ENCODE peak calls at places on chromosomes 16 and 17, in six cellular contexts. A, N, L, R, U and O are unnamed samples.

GRCh38 chr16:66954097-66954659 is 6.9 kb upstream of the CES3 start:
- DNase-seq in A (peak), N (peak), L (peak), R (peak), U (peak), O (peak)

GRCh38 chr16:19595043-19595767 is 39.7 kb downstream of the VPS35L start:
- DNase-seq in A (no peak), N (no peak), L (peak), R (peak), U (no peak), O (no peak)

GRCh38 chr17:30549864-30550511 is 72.8 kb downstream of the GOSR1 start:
- DNase-seq in A (no peak), N (no peak), L (no peak), R (no peak), U (no peak), O (no peak)

GRCh38 chr16:15950167-15950854 is 895 bp downstream of the ABCC1 start:
- DNase-seq in A (no peak), N (peak), L (no peak), R (no peak), U (peak), O (peak)

GRCh38 chr16:70679653-70680494 is 6.0 kb downstream of the MTSS2 start:
- DNase-seq in A (no peak), N (no peak), L (no peak), R (no peak), U (peak), O (peak)

GRCh38 chr16:709651-710499 is 4.3 kb upstream of the FBXL16 start:
- DNase-seq in A (no peak), N (no peak), L (peak), R (peak), U (peak), O (peak)

GRCh38 chr17:1767358-1767757 is 5.5 kb downstream of the SERPINF1 start:
- DNase-seq in A (no peak), N (no peak), L (no peak), R (no peak), U (no peak), O (no peak)

GRCh38 chr17:79915850-79916430 is 76.7 kb upstream of the CBX4 start:
- DNase-seq in A (peak), N (peak), L (peak), R (no peak), U (no peak), O (no peak)

GRCh38 chr16:59210955-59211541 is 476.9 kb upstream of the GOT2 start:
- DNase-seq in A (no peak), N (no peak), L (no peak), R (no peak), U (no peak), O (peak)

GRCh38 chr16:16830401-16830800 is 451.5 kb downstream of the NPIPA7 start:
- DNase-seq in A (no peak), N (no peak), L (no peak), R (no peak), U (no peak), O (no peak)

GRCh38 chr17:37541880-37542675 is 52.4 kb downstream of the DUSP14 start:
- DNase-seq in A (no peak), N (no peak), L (no peak), R (no peak), U (no peak), O (no peak)

GRCh38 chr17:82073446-82073845 is 7.8 kb upstream of the DUS1L start:
- DNase-seq in A (no peak), N (no peak), L (no peak), R (no peak), U (no peak), O (no peak)

GRCh38 chr16:67349172-67349571 is 22.6 kb downstream of the LRRC36 start:
- DNase-seq in A (no peak), N (peak), L (no peak), R (no peak), U (no peak), O (no peak)

GRCh38 chr16:4139968-4140367 is 23.7 kb upstream of the ADCY9 start:
- DNase-seq in A (no peak), N (no peak), L (no peak), R (no peak), U (no peak), O (no peak)

GRCh38 chr16:4392382-4393242 is 21.0 kb downstream of the VASN start:
- DNase-seq in A (no peak), N (no peak), L (peak), R (peak), U (no peak), O (peak)

GRCh38 chr16:64950262-64950661 is 171.6 kb downstream of the CDH11 start:
- DNase-seq in A (no peak), N (no peak), L (no peak), R (no peak), U (no peak), O (no peak)

GRCh38 chr17:81927145-81927652 is 336 bp downstream of the MAFG start:
- DNase-seq in A (no peak), N (no peak), L (no peak), R (no peak), U (no peak), O (no peak)

GRCh38 chr16:80993293-80993691 is 13.4 kb downstream of the CMC2 start:
- DNase-seq in A (no peak), N (no peak), L (peak), R (peak), U (no peak), O (no peak)

GRCh38 chr17:6496636-6497441 is 52.6 kb downstream of the PIMREG start:
- DNase-seq in A (peak), N (no peak), L (no peak), R (no peak), U (peak), O (no peak)

GRCh38 chr17:77466140-77466539 is 325.4 kb downstream of the SEC14L1 start:
- DNase-seq in A (no peak), N (no peak), L (no peak), R (no peak), U (peak), O (peak)

GRCh38 chr17:49545811-49546545 is 29.7 kb upstream of the NXPH3 start:
- DNase-seq in A (no peak), N (no peak), L (no peak), R (no peak), U (no peak), O (no peak)

GRCh38 chr17:64377769-64378282 is 12.8 kb downstream of the PECAM1 start:
- DNase-seq in A (no peak), N (no peak), L (no peak), R (no peak), U (no peak), O (no peak)

GRCh38 chr17:4068918-4069317 is 73.9 kb downstream of the ZZEF1 start:
- DNase-seq in A (no peak), N (no peak), L (no peak), R (no peak), U (no peak), O (no peak)

GRCh38 chr16:10618710-10619209 is 38.4 kb upstream of the EMP2 start:
- DNase-seq in A (no peak), N (no peak), L (no peak), R (no peak), U (no peak), O (no peak)

GRCh38 chr17:82180776-82181528 is 31.7 kb downstream of the CCDC57 start:
- DNase-seq in A (no peak), N (no peak), L (no peak), R (no peak), U (no peak), O (no peak)

GRCh38 chr17:77496401-77496801 is 355.6 kb downstream of the SEC14L1 start:
- DNase-seq in A (no peak), N (peak), L (no peak), R (no peak), U (no peak), O (no peak)

GRCh38 chr17:31595076-31595475 is 203.6 kb downstream of the RAB11FIP4 start:
- DNase-seq in A (no peak), N (no peak), L (peak), R (no peak), U (no peak), O (no peak)

GRCh38 chr17:21513012-21513570 is 136.9 kb downstream of the KCNJ12 start:
- DNase-seq in A (peak), N (peak), L (peak), R (peak), U (peak), O (peak)

GRCh38 chr17:17712268-17712924 is 31.1 kb downstream of the RAI1 start:
- DNase-seq in A (no peak), N (peak), L (peak), R (peak), U (no peak), O (no peak)

GRCh38 chr16:31706318-31706717 is 167.3 kb upstream of the ZNF267 start:
- DNase-seq in A (no peak), N (no peak), L (no peak), R (no peak), U (no peak), O (no peak)

GRCh38 chr17:49996495-49997255 is 1.7 kb upstream of the DLX3 start:
- DNase-seq in A (peak), N (peak), L (peak), R (no peak), U (peak), O (peak)

GRCh38 chr17:29163563-29163962 is 16.6 kb downstream of the MYO18A start:
- DNase-seq in A (no peak), N (no peak), L (no peak), R (no peak), U (no peak), O (no peak)

GRCh38 chr16:11526921-11527320 is 59.8 kb downstream of the LITAF start:
- DNase-seq in A (no peak), N (peak), L (no peak), R (no peak), U (peak), O (peak)

GRCh38 chr17:58802188-58802587 is 46.5 kb downstream of the PPM1E start:
- DNase-seq in A (no peak), N (no peak), L (no peak), R (no peak), U (no peak), O (no peak)

GRCh38 chr16:10878644-10879498 is 1.9 kb downstream of the CIITA start:
- DNase-seq in A (peak), N (peak), L (peak), R (no peak), U (peak), O (no peak)

GRCh38 chr16:64308721-64309120 is 813.1 kb downstream of the CDH11 start:
- DNase-seq in A (no peak), N (no peak), L (no peak), R (no peak), U (no peak), O (no peak)

GRCh38 chr17:219696-220095 is 38.2 kb upstream of the DOC2B start:
- DNase-seq in A (no peak), N (no peak), L (no peak), R (no peak), U (no peak), O (no peak)

GRCh38 chr16:1876468-1876867 is 4.5 kb upstream of the MEIOB start:
- DNase-seq in A (no peak), N (peak), L (no peak), R (no peak), U (no peak), O (no peak)

GRCh38 chr17:31394544-31394943 is 3.1 kb downstream of the RAB11FIP4 start:
- DNase-seq in A (no peak), N (peak), L (peak), R (peak), U (no peak), O (peak)

GRCh38 chr16:24537474-24538337 is 1.7 kb upstream of the RBBP6 start:
- DNase-seq in A (no peak), N (no peak), L (no peak), R (no peak), U (no peak), O (no peak)

GRCh38 chr16:24538756-24539294 is 541 bp upstream of the RBBP6 start:
- DNase-seq in A (no peak), N (no peak), L (no peak), R (no peak), U (no peak), O (no peak)

GRCh38 chr16:24534634-24535033 is 4.7 kb upstream of the RBBP6 start:
- DNase-seq in A (no peak), N (no peak), L (no peak), R (no peak), U (no peak), O (no peak)

GRCh38 chr16:24536671-24537070 is 2.7 kb upstream of the RBBP6 start:
- DNase-seq in A (no peak), N (no peak), L (no peak), R (no peak), U (no peak), O (no peak)

DNA sequence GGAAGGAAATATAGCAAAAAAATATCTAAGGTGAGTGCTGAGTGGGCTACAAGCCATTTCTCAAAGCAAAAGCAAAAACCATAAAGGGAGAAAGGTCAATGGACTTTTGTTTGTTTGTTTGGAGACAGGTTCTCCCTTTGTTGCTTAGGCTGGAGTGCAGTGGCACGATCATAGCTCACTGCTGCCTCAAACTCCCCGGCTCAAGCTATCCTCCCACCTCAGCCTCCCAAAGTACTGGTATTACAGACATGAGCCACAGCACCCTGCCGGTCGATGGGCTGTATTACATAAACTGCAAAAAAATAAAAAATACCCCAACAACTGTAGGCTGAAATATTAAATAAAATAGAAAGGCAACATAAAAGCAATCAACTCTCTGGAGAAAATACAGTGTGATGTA is 3.5 kb upstream of the RBBP6 start:
- DNase-seq in A (no peak), N (no peak), L (no peak), R (no peak), U (no peak), O (no peak)
- TF ChIP-seq CTCF in A (no peak), N (no peak), L (no peak), R (no peak), U (no peak), O (no peak)

GRCh38 chr16:85449195-85449884 is 163.8 kb upstream of the GSE1 start:
- DNase-seq in A (no peak), N (no peak), L (no peak), R (no peak), U (no peak), O (no peak)
- TF ChIP-seq CTCF in A (no peak), N (no peak), L (no peak), R (no peak), U (no peak), O (no peak)

GRCh38 chr17:74960739-74961342 is 11.7 kb downstream of the HID1 start:
- DNase-seq in A (peak), N (peak), L (peak), R (peak), U (peak), O (peak)
- TF ChIP-seq CTCF in A (peak), N (peak), L (no peak), R (peak), U (peak), O (peak)

DNA sequence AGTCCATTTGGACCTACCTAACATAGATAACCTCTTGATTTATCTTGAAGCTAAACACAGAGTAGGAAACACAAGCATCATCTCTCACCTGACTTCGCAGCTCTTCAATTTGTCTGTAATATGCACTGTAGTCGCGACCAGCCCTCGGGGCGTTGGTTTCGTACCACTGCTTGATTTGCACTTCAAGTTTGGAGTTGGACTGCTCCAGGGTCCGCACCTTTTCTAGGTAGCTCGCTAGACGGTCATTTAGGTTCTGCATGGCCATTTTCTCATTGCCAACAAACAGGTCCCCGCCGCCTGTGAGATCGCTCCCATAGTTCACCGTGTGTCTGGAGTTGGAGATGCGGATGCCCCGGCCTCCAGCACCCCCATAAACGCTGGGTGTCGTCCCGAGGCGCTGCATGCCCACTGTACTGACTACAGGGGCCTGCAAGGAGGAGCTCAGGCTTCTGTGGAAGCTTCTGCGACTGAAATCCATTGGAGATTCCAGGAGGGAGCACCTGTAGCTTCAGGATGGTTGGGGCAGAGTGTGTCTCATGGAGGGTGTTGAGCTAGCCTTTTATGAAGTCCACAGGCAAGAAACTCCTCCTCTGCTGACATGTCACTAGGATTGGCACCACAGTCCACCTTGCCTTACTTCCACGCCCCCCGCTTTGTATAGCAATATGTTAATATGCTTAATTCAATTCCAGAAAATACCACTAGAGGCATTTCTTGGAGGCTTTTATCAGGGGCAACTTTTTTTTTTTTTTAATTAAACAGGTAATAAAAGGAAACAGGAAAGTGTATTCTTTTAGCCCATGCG is at the start of gene KRT20:
- DNase-seq in A (peak), N (no peak), L (no peak), R (no peak), U (no peak), O (no peak)
- TF ChIP-seq CTCF in A (peak), N (no peak), L (peak), R (no peak), U (peak), O (no peak)

GRCh38 chr16:13835357-13835756 is 84.6 kb upstream of the ERCC4 start:
- DNase-seq in A (no peak), N (peak), L (no peak), R (no peak), U (no peak), O (no peak)

GRCh38 chr16:13845232-13845631 is 74.7 kb upstream of the ERCC4 start:
- DNase-seq in A (no peak), N (no peak), L (no peak), R (no peak), U (no peak), O (no peak)

GRCh38 chr16:13835935-13836334 is 84.0 kb upstream of the ERCC4 start:
- DNase-seq in A (no peak), N (no peak), L (no peak), R (no peak), U (no peak), O (no peak)

GRCh38 chr16:13839577-13839976 is 80.4 kb upstream of the ERCC4 start:
- DNase-seq in A (no peak), N (no peak), L (no peak), R (no peak), U (no peak), O (no peak)
- TF ChIP-seq CTCF in A (no peak), N (peak), L (no peak), R (no peak), U (no peak), O (no peak)